ENCODE peak calls at places on chromosomes 6 and 20, in ten cellular contexts. One of them, this sample, is unnamed.
A peak's percentile ranks its signal among the peaks of the same experiment; 100 is the strongest.

GRCh38 chr20:38770970-38771369 is 22.7 kb downstream of the ACTR5 start:
- DNase-seq in KG1: no peak
- DNase-seq in AG08396: no peak
- DNase-seq in ACHN: no peak
- DNase-seq in foreskin fibroblast: no peak
- DNase-seq in Caco-2: no peak
- DNase-seq in kidney: no peak
- DNase-seq in H9: no peak
- DNase-seq in neural crest cell: no peak
- DNase-seq in LNCaP clone FGC: no peak
- DNase-seq in this sample: no peak

GRCh38 chr20:17909745-17910345 is 58.7 kb downstream of the SNX5 start:
- DNase-seq in H9: no peak
- DNase-seq in LNCaP clone FGC: no peak
- DNase-seq in Caco-2: no peak
- DNase-seq in neural crest cell: no peak
- DNase-seq in kidney: no peak
- DNase-seq in foreskin fibroblast: peak; percentile 52
- DNase-seq in ACHN: no peak
- DNase-seq in KG1: no peak
- DNase-seq in AG08396: no peak
- DNase-seq in this sample: peak; percentile 29

GRCh38 chr6:81049425-81050042 is 702.9 kb downstream of the TENT5A start:
- DNase-seq in KG1: no peak
- DNase-seq in H9: no peak
- DNase-seq in LNCaP clone FGC: no peak
- DNase-seq in ACHN: no peak
- DNase-seq in AG08396: no peak
- DNase-seq in kidney: no peak
- DNase-seq in neural crest cell: no peak
- DNase-seq in Caco-2: no peak
- DNase-seq in foreskin fibroblast: peak; percentile 12
- DNase-seq in this sample: no peak

GRCh38 chr20:64040231-64041039 is 4.5 kb downstream of the C20orf204 start:
- DNase-seq in LNCaP clone FGC: no peak
- DNase-seq in ACHN: no peak
- DNase-seq in AG08396: no peak
- DNase-seq in KG1: no peak
- DNase-seq in H9: no peak
- DNase-seq in foreskin fibroblast: no peak
- DNase-seq in kidney: peak; percentile 75
- DNase-seq in neural crest cell: no peak
- DNase-seq in Caco-2: no peak
- DNase-seq in this sample: no peak

GRCh38 chr6:135909737-135910387 is 58.4 kb downstream of the PDE7B start:
- DNase-seq in foreskin fibroblast: peak; percentile 51
- DNase-seq in KG1: peak; percentile 30
- DNase-seq in kidney: peak; percentile 49
- DNase-seq in Caco-2: peak; percentile 62
- DNase-seq in H9: peak; percentile 78
- DNase-seq in ACHN: peak; percentile 62
- DNase-seq in LNCaP clone FGC: peak; percentile 53
- DNase-seq in neural crest cell: peak; percentile 14
- DNase-seq in AG08396: peak; percentile 15
- DNase-seq in this sample: peak; percentile 27

GRCh38 chr6:86775893-86776292 is 161.4 kb upstream of the HTR1E start:
- DNase-seq in KG1: no peak
- DNase-seq in neural crest cell: no peak
- DNase-seq in foreskin fibroblast: no peak
- DNase-seq in H9: no peak
- DNase-seq in LNCaP clone FGC: no peak
- DNase-seq in ACHN: no peak
- DNase-seq in Caco-2: no peak
- DNase-seq in AG08396: no peak
- DNase-seq in kidney: no peak
- DNase-seq in this sample: no peak

GRCh38 chr6:51817832-51818231 is 269.6 kb downstream of the PKHD1 start:
- DNase-seq in AG08396: no peak
- DNase-seq in KG1: no peak
- DNase-seq in kidney: no peak
- DNase-seq in foreskin fibroblast: no peak
- DNase-seq in LNCaP clone FGC: no peak
- DNase-seq in Caco-2: no peak
- DNase-seq in H9: no peak
- DNase-seq in neural crest cell: no peak
- DNase-seq in ACHN: no peak
- DNase-seq in this sample: no peak

GRCh38 chr6:156791261-156791850 is 14.2 kb downstream of the ARID1B start:
- DNase-seq in KG1: no peak
- DNase-seq in Caco-2: no peak
- DNase-seq in LNCaP clone FGC: no peak
- DNase-seq in H9: no peak
- DNase-seq in ACHN: peak; percentile 20
- DNase-seq in neural crest cell: no peak
- DNase-seq in foreskin fibroblast: peak; percentile 46
- DNase-seq in AG08396: no peak
- DNase-seq in kidney: no peak
- DNase-seq in this sample: no peak

GRCh38 chr6:90072961-90073464 is 178.7 kb downstream of the GJA10 start:
- DNase-seq in neural crest cell: no peak
- DNase-seq in Caco-2: no peak
- DNase-seq in LNCaP clone FGC: no peak
- DNase-seq in kidney: no peak
- DNase-seq in KG1: no peak
- DNase-seq in H9: no peak
- DNase-seq in ACHN: no peak
- DNase-seq in foreskin fibroblast: no peak
- DNase-seq in AG08396: no peak
- DNase-seq in this sample: no peak

GRCh38 chr20:31570735-31571617 is 34.1 kb upstream of the ID1 start:
- DNase-seq in LNCaP clone FGC: no peak
- DNase-seq in foreskin fibroblast: peak; percentile 95
- DNase-seq in Caco-2: no peak
- DNase-seq in kidney: no peak
- DNase-seq in AG08396: no peak
- DNase-seq in KG1: no peak
- DNase-seq in H9: no peak
- DNase-seq in neural crest cell: no peak
- DNase-seq in ACHN: no peak
- DNase-seq in this sample: peak; percentile 77

GRCh38 chr20:10672579-10673127 is 1.1 kb downstream of the JAG1 start:
- DNase-seq in LNCaP clone FGC: no peak
- DNase-seq in neural crest cell: peak; percentile 37
- DNase-seq in foreskin fibroblast: peak; percentile 80
- DNase-seq in Caco-2: peak; percentile 58
- DNase-seq in H9: no peak
- DNase-seq in kidney: peak; percentile 88
- DNase-seq in AG08396: peak; percentile 76
- DNase-seq in KG1: no peak
- DNase-seq in ACHN: peak; percentile 67
- DNase-seq in this sample: peak; percentile 60

GRCh38 chr6:113997106-113997505 is 26.2 kb upstream of the HDAC2 start:
- DNase-seq in AG08396: peak; percentile 54
- DNase-seq in ACHN: peak; percentile 86
- DNase-seq in foreskin fibroblast: peak; percentile 85
- DNase-seq in KG1: no peak
- DNase-seq in LNCaP clone FGC: no peak
- DNase-seq in neural crest cell: no peak
- DNase-seq in kidney: no peak
- DNase-seq in H9: no peak
- DNase-seq in Caco-2: no peak
- DNase-seq in this sample: peak; percentile 70

GRCh38 chr20:32350421-32350820 is 7.7 kb upstream of the ASXL1 start:
- DNase-seq in KG1: no peak
- DNase-seq in kidney: no peak
- DNase-seq in LNCaP clone FGC: no peak
- DNase-seq in neural crest cell: no peak
- DNase-seq in AG08396: no peak
- DNase-seq in H9: no peak
- DNase-seq in Caco-2: no peak
- DNase-seq in ACHN: no peak
- DNase-seq in foreskin fibroblast: no peak
- DNase-seq in this sample: no peak

GRCh38 chr6:170165501-170166117 is 125.3 kb downstream of the DLL1 start:
- DNase-seq in neural crest cell: no peak
- DNase-seq in H9: no peak
- DNase-seq in ACHN: no peak
- DNase-seq in foreskin fibroblast: no peak
- DNase-seq in KG1: no peak
- DNase-seq in Caco-2: no peak
- DNase-seq in LNCaP clone FGC: no peak
- DNase-seq in kidney: peak; percentile 75
- DNase-seq in AG08396: no peak
- DNase-seq in this sample: no peak

GRCh38 chr6:153038378-153038777 is 35.9 kb upstream of the MTRF1L start:
- DNase-seq in kidney: no peak
- DNase-seq in ACHN: peak; percentile 52
- DNase-seq in H9: no peak
- DNase-seq in KG1: no peak
- DNase-seq in neural crest cell: no peak
- DNase-seq in Caco-2: no peak
- DNase-seq in foreskin fibroblast: peak; percentile 85
- DNase-seq in AG08396: peak; percentile 15
- DNase-seq in LNCaP clone FGC: no peak
- DNase-seq in this sample: peak; percentile 47

GRCh38 chr6:32984639-32985389 is 16.4 kb downstream of the BRD2 start:
- DNase-seq in KG1: peak; percentile 91
- DNase-seq in neural crest cell: peak; percentile 86
- DNase-seq in H9: peak; percentile 90
- DNase-seq in kidney: peak; percentile 94
- DNase-seq in AG08396: peak; percentile 64
- DNase-seq in ACHN: peak; percentile 78
- DNase-seq in LNCaP clone FGC: peak; percentile 94
- DNase-seq in Caco-2: peak; percentile 86
- DNase-seq in foreskin fibroblast: peak; percentile 91
- DNase-seq in this sample: peak; percentile 83

GRCh38 chr6:45388328-45388727 is 10.6 kb upstream of the SUPT3H start:
- DNase-seq in ACHN: no peak
- DNase-seq in H9: no peak
- DNase-seq in foreskin fibroblast: peak; percentile 56
- DNase-seq in KG1: no peak
- DNase-seq in Caco-2: no peak
- DNase-seq in AG08396: peak; percentile 29
- DNase-seq in neural crest cell: no peak
- DNase-seq in LNCaP clone FGC: no peak
- DNase-seq in kidney: no peak
- DNase-seq in this sample: peak; percentile 34

GRCh38 chr20:32535953-32536823 is 48.9 kb downstream of the NOL4L start:
- DNase-seq in LNCaP clone FGC: no peak
- DNase-seq in AG08396: peak; percentile 63
- DNase-seq in kidney: peak; percentile 88
- DNase-seq in H9: peak; percentile 82
- DNase-seq in foreskin fibroblast: no peak
- DNase-seq in ACHN: no peak
- DNase-seq in KG1: no peak
- DNase-seq in neural crest cell: peak; percentile 51
- DNase-seq in Caco-2: peak; percentile 87
- DNase-seq in this sample: peak; percentile 75

GRCh38 chr6:388202-388903 is 3.2 kb upstream of the IRF4 start:
- DNase-seq in LNCaP clone FGC: no peak
- DNase-seq in ACHN: no peak
- DNase-seq in Caco-2: no peak
- DNase-seq in foreskin fibroblast: peak; percentile 47
- DNase-seq in neural crest cell: no peak
- DNase-seq in KG1: no peak
- DNase-seq in H9: no peak
- DNase-seq in kidney: no peak
- DNase-seq in AG08396: no peak
- DNase-seq in this sample: no peak

GRCh38 chr6:154542747-154543146 is 32.3 kb upstream of the CNKSR3 start:
- DNase-seq in LNCaP clone FGC: no peak
- DNase-seq in Caco-2: no peak
- DNase-seq in foreskin fibroblast: no peak
- DNase-seq in neural crest cell: no peak
- DNase-seq in AG08396: no peak
- DNase-seq in KG1: no peak
- DNase-seq in ACHN: no peak
- DNase-seq in H9: peak; percentile 88
- DNase-seq in kidney: no peak
- DNase-seq in this sample: no peak

GRCh38 chr6:13462380-13463326 is 24.7 kb downstream of the GFOD1 start:
- DNase-seq in KG1: no peak
- DNase-seq in kidney: no peak
- DNase-seq in AG08396: no peak
- DNase-seq in H9: no peak
- DNase-seq in ACHN: no peak
- DNase-seq in Caco-2: no peak
- DNase-seq in neural crest cell: no peak
- DNase-seq in LNCaP clone FGC: no peak
- DNase-seq in foreskin fibroblast: peak; percentile 50
- DNase-seq in this sample: peak; percentile 78

GRCh38 chr20:51978081-51978501 is 175.8 kb upstream of the SALL4 start:
- DNase-seq in H9: no peak
- DNase-seq in Caco-2: no peak
- DNase-seq in foreskin fibroblast: no peak
- DNase-seq in kidney: no peak
- DNase-seq in KG1: no peak
- DNase-seq in neural crest cell: no peak
- DNase-seq in LNCaP clone FGC: no peak
- DNase-seq in AG08396: no peak
- DNase-seq in ACHN: no peak
- DNase-seq in this sample: no peak

GRCh38 chr6:654136-654535 is 2.8 kb downstream of the HUS1B start:
- DNase-seq in neural crest cell: no peak
- DNase-seq in H9: no peak
- DNase-seq in foreskin fibroblast: no peak
- DNase-seq in ACHN: no peak
- DNase-seq in LNCaP clone FGC: no peak
- DNase-seq in KG1: no peak
- DNase-seq in Caco-2: no peak
- DNase-seq in AG08396: no peak
- DNase-seq in kidney: no peak
- DNase-seq in this sample: no peak

GRCh38 chr6:24766685-24767462 is 7.9 kb upstream of the GMNN start:
- DNase-seq in kidney: no peak
- DNase-seq in AG08396: peak; percentile 69
- DNase-seq in ACHN: peak; percentile 36
- DNase-seq in H9: no peak
- DNase-seq in foreskin fibroblast: peak; percentile 52
- DNase-seq in KG1: no peak
- DNase-seq in neural crest cell: no peak
- DNase-seq in LNCaP clone FGC: no peak
- DNase-seq in Caco-2: no peak
- DNase-seq in this sample: peak; percentile 50